ENCODE peak calls at places on chromosomes 6 and 20, in six cellular contexts. T, A, C, X, U and O are unnamed samples. For H3K27me3, the result is how much of the 10 kb centered on the place peaks cover.

GRCh38 chr20:63037669-63038268 is 31.0 kb upstream of the BHLHE23 start:
- DNase-seq in T (peak), A (no peak), C (no peak), X (no peak), U (no peak), O (no peak)

GRCh38 chr20:51354191-51354768 is 188.2 kb downstream of the NFATC2 start:
- DNase-seq in T (no peak), A (no peak), C (no peak), X (no peak), U (no peak), O (no peak)

GRCh38 chr6:52537001-52537753 is 39.7 kb downstream of the TRAM2 start:
- DNase-seq in T (no peak), A (no peak), C (no peak), X (no peak), U (no peak), O (peak)

GRCh38 chr20:52959125-52959524 is 13.0 kb upstream of the TSHZ2 start:
- DNase-seq in T (no peak), A (peak), C (no peak), X (peak), U (no peak), O (peak)

GRCh38 chr20:51541189-51542032 is 1.1 kb downstream of the NFATC2 start:
- DNase-seq in T (peak), A (peak), C (peak), X (peak), U (peak), O (peak)

GRCh38 chr6:52726193-52726542 is 37.1 kb downstream of the GSTA2 start:
- DNase-seq in T (no peak), A (no peak), C (no peak), X (no peak), U (no peak), O (no peak)

GRCh38 chr6:161128680-161129196 is 137.2 kb downstream of the MAP3K4 start:
- DNase-seq in T (no peak), A (no peak), C (no peak), X (no peak), U (no peak), O (peak)

GRCh38 chr6:318265-318890 is 26.1 kb downstream of the DUSP22 start:
- DNase-seq in T (no peak), A (no peak), C (no peak), X (no peak), U (no peak), O (no peak)

GRCh38 chr20:31606928-31607639 is 2.0 kb downstream of the ID1 start:
- DNase-seq in T (peak), A (peak), C (peak), X (peak), U (no peak), O (peak)

GRCh38 chr6:8131265-8131897 is 29.0 kb upstream of the EEF1E1 start:
- DNase-seq in T (no peak), A (peak), C (peak), X (peak), U (no peak), O (peak)

GRCh38 chr6:89597988-89598387 is 40.6 kb downstream of the LYRM2 start:
- DNase-seq in T (no peak), A (peak), C (no peak), X (peak), U (no peak), O (peak)

GRCh38 chr6:56144538-56145324 is 102.6 kb downstream of the COL21A1 start:
- DNase-seq in T (no peak), A (no peak), C (no peak), X (no peak), U (no peak), O (peak)

GRCh38 chr6:134004714-134005113 is 47.7 kb downstream of the SLC2A12 start:
- DNase-seq in T (no peak), A (no peak), C (no peak), X (no peak), U (no peak), O (no peak)

GRCh38 chr6:142872376-142872775 is 72.6 kb downstream of the HIVEP2 start:
- DNase-seq in T (no peak), A (no peak), C (no peak), X (no peak), U (no peak), O (no peak)

GRCh38 chr6:41693281-41693838 is 42.0 kb downstream of the TFEB start:
- DNase-seq in T (peak), A (no peak), C (peak), X (no peak), U (no peak), O (no peak)

GRCh38 chr20:39112196-39112743 is 150.1 kb downstream of the DHX35 start:
- DNase-seq in T (no peak), A (peak), C (peak), X (peak), U (no peak), O (peak)

GRCh38 chr6:65248211-65248610 is 458.8 kb downstream of the EYS start:
- DNase-seq in T (no peak), A (no peak), C (no peak), X (no peak), U (no peak), O (no peak)

GRCh38 chr6:45566882-45567281 is 189.1 kb upstream of the SUPT3H start:
- DNase-seq in T (no peak), A (no peak), C (no peak), X (peak), U (no peak), O (peak)

GRCh38 chr6:107132330-107132954 is 17.1 kb upstream of the BEND3 start:
- DNase-seq in T (no peak), A (peak), C (no peak), X (no peak), U (no peak), O (peak)

GRCh38 chr6:133894795-133895401 is 6.0 kb downstream of the TCF21 start:
- DNase-seq in T (no peak), A (peak), C (no peak), X (no peak), U (no peak), O (no peak)

DNA sequence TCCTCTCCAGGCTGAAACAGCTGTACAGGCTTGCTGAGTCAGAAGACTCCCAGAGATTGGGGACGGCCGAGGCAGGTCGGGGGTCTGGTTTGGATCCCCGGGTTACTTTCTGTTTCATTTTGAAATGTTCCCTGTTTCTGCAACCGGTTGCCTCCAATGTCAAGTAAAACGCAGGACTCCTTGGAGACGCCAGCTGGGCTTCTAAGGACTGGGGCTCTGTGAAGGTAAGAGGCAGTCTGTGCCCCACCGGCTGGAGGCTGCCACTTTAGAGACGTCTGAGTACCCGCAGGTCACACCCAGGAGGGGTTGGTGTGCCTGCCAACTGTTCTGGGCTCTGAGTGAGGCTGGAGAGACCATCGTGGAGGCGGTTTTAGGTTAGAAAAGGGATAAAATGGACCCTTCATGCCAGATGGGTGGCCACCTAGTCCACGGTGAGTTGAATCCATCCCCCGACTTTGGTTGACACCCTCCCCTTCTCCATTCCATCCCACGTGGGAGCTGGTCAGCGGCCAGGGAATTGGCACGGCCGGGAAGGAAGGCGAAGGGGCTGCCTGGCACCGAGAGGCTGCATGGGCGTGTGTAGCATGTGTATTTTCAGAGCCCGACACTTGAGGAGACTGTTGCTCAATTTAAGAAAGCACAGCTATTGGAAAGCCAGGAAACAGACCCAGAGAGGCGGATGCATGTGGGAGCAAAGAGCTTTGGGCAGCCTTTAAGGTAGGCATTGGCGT is 240.9 kb downstream of the PHACTR1 start:
- DNase-seq in T (peak), A (peak), C (peak), X (peak), U (peak), O (peak)
- H3K27me3 ChIP-seq in T (under half), A (under half), C (under half), X (under half), U (under half), O (under half)

GRCh38 chr6:121653624-121654008 is 218.2 kb downstream of the GJA1 start:
- DNase-seq in T (no peak), A (peak), C (no peak), X (no peak), U (no peak), O (no peak)

GRCh38 chr6:121649951-121650350 is 214.5 kb downstream of the GJA1 start:
- DNase-seq in T (no peak), A (no peak), C (no peak), X (no peak), U (no peak), O (no peak)

GRCh38 chr6:121651420-121651819 is 216.0 kb downstream of the GJA1 start:
- DNase-seq in T (no peak), A (peak), C (no peak), X (no peak), U (no peak), O (no peak)

GRCh38 chr6:121652726-121653623 is 217.5 kb downstream of the GJA1 start:
- DNase-seq in T (no peak), A (peak), C (no peak), X (no peak), U (no peak), O (peak)

GRCh38 chr6:121652223-121652622 is 216.8 kb downstream of the GJA1 start:
- DNase-seq in T (no peak), A (no peak), C (no peak), X (no peak), U (no peak), O (no peak)
- H3K4me3 ChIP-seq in T (no peak), A (no peak), C (no peak), X (no peak), U (no peak), O (no peak)

GRCh38 chr20:57075181-57075580 is 191.3 kb downstream of the BMP7 start:
- DNase-seq in T (no peak), A (no peak), C (no peak), X (no peak), U (no peak), O (no peak)
- H3K27me3 ChIP-seq in T (under half), A (under half), C (under half), X (under half), U (under half), O (under half)

DNA sequence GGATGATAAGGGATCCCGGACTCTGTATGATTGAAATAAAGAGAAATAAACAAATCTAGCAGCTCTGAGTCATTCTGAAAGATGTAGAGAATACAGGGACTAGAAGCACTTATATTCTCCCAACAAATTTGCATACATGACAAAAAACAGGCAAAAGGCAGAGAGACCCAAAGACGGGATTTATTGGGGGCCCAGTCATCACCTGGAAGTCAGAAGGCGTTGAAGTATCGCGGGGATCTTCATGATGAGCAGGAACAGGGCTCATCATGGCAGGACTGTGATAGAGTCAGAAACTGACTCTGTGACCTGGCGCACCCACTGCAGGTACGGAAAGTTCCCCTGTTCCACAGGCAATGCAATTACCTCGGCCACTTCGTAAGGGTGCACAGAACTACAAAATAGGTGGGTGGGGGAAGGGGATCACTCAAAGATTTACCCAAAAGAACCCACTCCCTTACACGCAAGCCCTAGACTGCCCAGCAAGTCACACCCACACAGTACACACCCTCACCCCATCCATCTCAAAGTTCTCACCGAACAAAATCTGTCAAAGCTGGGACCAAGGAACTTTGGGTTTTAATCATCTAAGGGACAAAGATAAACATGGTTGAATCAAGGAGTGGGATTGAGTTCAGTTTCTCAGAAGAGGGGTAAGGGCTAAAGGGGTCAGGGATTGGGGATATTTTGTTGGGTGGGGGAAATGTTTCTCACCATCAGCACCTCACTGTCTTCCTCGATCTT is 1.4 kb downstream of the CUTA start:
- DNase-seq in T (no peak), A (no peak), C (no peak), X (no peak), U (no peak), O (no peak)
- H3K4me3 ChIP-seq in T (peak), A (no peak), C (peak), X (peak), U (peak), O (peak)

GRCh38 chr6:149939909-149940672 is 1.7 kb upstream of the ULBP2 start:
- DNase-seq in T (no peak), A (no peak), C (no peak), X (no peak), U (peak), O (no peak)
- H3K27me3 ChIP-seq in T (half or more), A (half or more), C (half or more), X (under half), U (half or more), O (under half)

DNA sequence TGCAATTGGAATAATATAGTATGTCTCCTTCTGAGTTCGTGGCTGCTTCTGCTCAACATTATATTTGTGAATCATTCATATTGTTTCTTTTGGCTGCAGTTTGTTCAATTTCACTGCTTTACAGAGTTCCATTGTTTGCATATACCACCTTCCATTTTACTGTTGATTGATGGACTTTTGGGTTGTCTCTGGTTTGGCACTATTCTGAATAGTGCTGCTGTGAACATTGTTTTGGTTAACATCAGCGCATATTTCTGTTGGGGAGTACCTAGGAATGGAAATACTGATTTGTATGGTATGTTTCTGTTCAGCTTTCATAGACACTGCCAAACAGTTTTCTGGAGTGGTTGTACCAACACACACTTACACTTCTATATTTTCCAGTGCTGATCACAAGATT is 46.9 kb downstream of the UST start:
- DNase-seq in T (no peak), A (no peak), C (no peak), X (no peak), U (no peak), O (no peak)
- H3K4me3 ChIP-seq in T (no peak), A (no peak), C (no peak), X (no peak), U (no peak), O (no peak)